ENCODE peak calls at places on chromosomes 1 and 21, in seven cellular contexts. M is H1, R is GM12892, G is SK-N-SH, A is K562, W is GM12878, V is HepG2. S is an unnamed sample.

GRCh38 chr1:167713330-167714081 is 8.3 kb upstream of the MPZL1 start:
- DNase-seq in M (peak; percentile 79), R (no peak), A (peak; percentile 32), V (no peak), W (no peak), G (peak; percentile 51), S (no peak)

GRCh38 chr1:62070384-62071011 is 124.2 kb upstream of the L1TD1 start:
- DNase-seq in W (no peak), G (peak; percentile 39), V (no peak), A (peak; percentile 15), R (no peak), M (no peak), S (no peak)

GRCh38 chr1:153985984-153986761 is at the start of gene RAB13:
- DNase-seq in V (peak; percentile 81), W (no peak), G (peak; percentile 92), R (no peak), A (peak; percentile 77), M (peak; percentile 86), S (no peak)

GRCh38 chr1:35851175-35851869 is 31.7 kb upstream of the AGO1 start:
- DNase-seq in M (no peak), W (no peak), R (no peak), V (no peak), A (no peak), G (no peak), S (no peak)

GRCh38 chr1:161307230-161307768 is 2.5 kb downstream of the MPZ start:
- DNase-seq in W (no peak), A (peak; percentile 88), R (no peak), M (no peak), G (no peak), V (peak; percentile 54), S (no peak)

GRCh38 chr1:1337793-1338147 is 6.7 kb downstream of the TAS1R3 start:
- DNase-seq in V (no peak), A (peak; percentile 56), R (peak; percentile 80), W (no peak), M (peak; percentile 87), G (peak; percentile 91), S (peak; percentile 90)

GRCh38 chr21:17371470-17371869 is 141.4 kb upstream of the CXADR start:
- DNase-seq in R (no peak), A (no peak), M (no peak), G (no peak), V (no peak), W (no peak), S (no peak)

GRCh38 chr1:186519981-186520380 is 59.1 kb upstream of the PDC start:
- DNase-seq in R (no peak), A (no peak), M (no peak), W (no peak), G (no peak), V (no peak), S (no peak)

GRCh38 chr1:5286244-5286643 is 631.8 kb downstream of the AJAP1 start:
- DNase-seq in V (no peak), R (no peak), G (no peak), A (peak; percentile 11), M (peak; percentile 50), W (no peak), S (no peak)

GRCh38 chr1:231487019-231487418 is 41.5 kb upstream of the TSNAX start:
- DNase-seq in M (no peak), R (no peak), W (no peak), V (peak; percentile 71), A (no peak), G (no peak), S (no peak)

GRCh38 chr1:116497660-116498059 is 73.2 kb downstream of the CD58 start:
- DNase-seq in R (no peak), A (peak; percentile 61), M (no peak), G (no peak), W (no peak), V (no peak), S (no peak)

GRCh38 chr1:200880212-200880611 is 7.4 kb downstream of the GPR25 start:
- DNase-seq in A (no peak), M (peak; percentile 37), V (no peak), G (no peak), W (peak; percentile 77), R (no peak), S (no peak)

GRCh38 chr1:248926401-248927182 is 20.6 kb downstream of the PGBD2 start:
- DNase-seq in G (no peak), M (no peak), W (no peak), V (no peak), A (peak; percentile 72), R (no peak), S (no peak)

GRCh38 chr21:16073571-16073970 is 343.8 kb downstream of the USP25 start:
- DNase-seq in W (no peak), M (no peak), A (no peak), G (no peak), V (no peak), R (no peak), S (no peak)

GRCh38 chr1:39657923-39658485 is 13.9 kb downstream of the NT5C1A start:
- DNase-seq in R (peak; percentile 44), A (peak; percentile 90), G (peak; percentile 70), W (no peak), M (peak; percentile 82), V (peak; percentile 46), S (peak; percentile 47)

GRCh38 chr1:241266121-241266520 is 90.9 kb downstream of the RGS7 start:
- DNase-seq in A (no peak), M (no peak), G (no peak), W (no peak), R (no peak), V (no peak), S (no peak)

GRCh38 chr21:26001356-26001755 is 169.2 kb downstream of the APP start:
- DNase-seq in G (no peak), V (no peak), W (no peak), A (peak; percentile 9), M (no peak), R (no peak), S (no peak)

GRCh38 chr1:185412385-185413074 is 95.5 kb upstream of the IVNS1ABP start:
- DNase-seq in A (no peak), M (no peak), V (no peak), R (no peak), W (no peak), G (no peak), S (no peak)
- TF ChIP-seq TAF1 in A (no peak), M (no peak), V (no peak), R (no peak), W (no peak), G (no peak), S (no peak)

GRCh38 chr1:6427445-6428390 is 3.1 kb downstream of the ESPN start:
- DNase-seq in M (no peak), A (peak; percentile 66), G (no peak), R (no peak), V (no peak), W (no peak), S (no peak)
- TF ChIP-seq TAF1 in M (no peak), A (no peak), G (no peak), R (no peak), V (no peak), W (no peak), S (no peak)

DNA sequence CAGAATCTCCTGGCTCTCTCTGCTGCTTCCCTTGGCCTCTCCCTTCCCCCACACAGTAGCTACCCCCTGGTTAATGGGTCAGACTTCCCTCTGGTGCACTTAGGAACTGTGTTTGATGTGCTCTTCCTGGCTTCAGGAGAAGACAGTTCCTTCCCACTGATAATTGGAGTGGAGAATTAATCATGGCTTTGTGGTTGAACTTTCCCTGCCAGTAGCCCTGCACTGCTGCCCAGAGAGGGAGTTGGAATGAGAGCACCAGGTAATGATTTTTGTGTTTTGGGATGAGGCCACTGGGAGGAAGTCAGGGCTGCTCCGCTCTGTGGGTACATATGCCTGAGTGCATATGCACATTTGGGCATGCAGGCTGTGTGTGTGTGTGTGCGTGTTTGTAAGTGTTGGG is 39.7 kb upstream of the PADI2 start:
- DNase-seq in V (no peak), G (no peak), R (no peak), A (no peak), M (no peak), W (no peak), S (no peak)
- TF ChIP-seq TAF1 in V (no peak), G (no peak), R (no peak), A (no peak), M (no peak), W (no peak), S (no peak)

GRCh38 chr1:220876511-220877347 is 2.5 kb upstream of the HLX start:
- DNase-seq in G (peak; percentile 2), R (peak; percentile 14), W (no peak), M (peak; percentile 73), A (no peak), V (no peak), S (no peak)
- TF ChIP-seq TAF1 in G (no peak), R (no peak), W (no peak), M (no peak), A (no peak), V (no peak), S (no peak)

GRCh38 chr1:204108312-204109141 is 35.6 kb downstream of the SOX13 start:
- DNase-seq in W (no peak), M (peak; percentile 86), A (no peak), R (no peak), G (no peak), V (no peak), S (no peak)
- TF ChIP-seq TAF1 in W (no peak), M (no peak), A (no peak), R (no peak), G (no peak), V (no peak), S (no peak)

DNA sequence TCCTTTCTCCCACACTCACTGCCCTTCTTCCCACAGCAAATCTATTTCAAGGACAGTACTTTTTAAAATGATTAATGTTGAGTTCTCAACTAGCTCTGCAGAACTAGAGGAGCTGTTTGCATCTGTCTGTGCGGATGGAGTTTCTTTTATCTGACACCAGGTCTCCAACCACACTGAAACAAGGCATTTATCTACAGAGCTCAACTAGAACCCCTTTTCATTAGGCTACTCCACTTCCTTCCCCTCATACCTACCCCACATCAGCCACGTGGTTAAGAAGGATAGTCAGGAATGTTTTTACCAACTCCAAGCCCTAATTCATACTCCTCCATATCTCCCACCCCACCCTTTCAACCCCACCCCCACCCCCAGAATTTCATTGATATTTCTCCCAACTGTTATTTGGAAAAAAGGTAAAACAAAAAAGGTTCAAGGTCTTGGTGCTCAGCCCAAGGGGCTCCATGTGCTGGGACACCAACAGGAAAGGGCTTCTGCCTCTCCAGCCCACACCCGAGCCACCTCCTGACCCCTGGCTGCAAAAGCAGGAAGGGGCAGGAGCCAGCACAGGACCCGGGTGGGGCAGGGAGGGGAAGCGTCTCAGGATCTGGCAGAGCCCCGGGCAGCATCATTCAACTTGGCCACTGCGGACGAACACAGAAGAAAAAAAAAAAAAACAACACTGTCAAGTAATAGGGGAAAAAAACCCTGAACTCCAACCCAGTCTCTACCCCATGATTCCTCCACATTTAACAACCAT is 7.0 kb downstream of the ENSA start:
- DNase-seq in M (no peak), V (no peak), W (no peak), A (peak; percentile 58), R (no peak), G (no peak), S (no peak)
- TF ChIP-seq TAF1 in M (no peak), V (no peak), W (no peak), A (no peak), R (no peak), G (no peak), S (no peak)